ENCODE peak calls at places on chromosomes 1 and 21, in eight cellular contexts. D is activated naive CD4-positive, alpha-beta T cell; R is activated CD8-positive, alpha-beta memory T cell treated with anti-CD3 and anti-CD28 coated beads for 48 hours; V is activated CD4-positive, alpha-beta T cell treated with anti-CD3 and anti-CD28 coated beads, Interleukin-2, amount 50 U/mL, for 1 hour; P is ACHN; N is AG09309; C is kidney glomerular epithelial cell; K is endothelial cell. M is an unnamed sample.

GRCh38 chr1:174963547-174964125 is 36.1 kb upstream of the CACYBP start:
- DNase-seq in D (no peak), R (no peak), V (no peak), P (no peak), N (no peak), C (no peak), K (no peak), M (peak)

GRCh38 chr1:231761747-231762541 is 135.4 kb downstream of the DISC1 start:
- DNase-seq in D (no peak), R (no peak), V (no peak), P (no peak), N (no peak), C (no peak), K (no peak), M (no peak)

GRCh38 chr1:209008586-209008985 is 574.9 kb upstream of the CAMK1G start:
- DNase-seq in D (no peak), R (no peak), V (no peak), P (no peak), N (no peak), C (no peak), K (no peak), M (no peak)

GRCh38 chr1:59110287-59110686 is 186.6 kb upstream of the FGGY start:
- DNase-seq in D (no peak), R (no peak), V (no peak), P (no peak), N (no peak), C (no peak), K (no peak), M (no peak)

GRCh38 chr1:65084068-65084467 is 63.9 kb upstream of the AK4 start:
- DNase-seq in D (no peak), R (no peak), V (no peak), P (no peak), N (no peak), C (no peak), K (no peak), M (no peak)

GRCh38 chr1:94250341-94250740 is 13.0 kb upstream of the ARHGAP29 start:
- DNase-seq in D (no peak), R (no peak), V (no peak), P (no peak), N (no peak), C (no peak), K (no peak), M (no peak)

GRCh38 chr1:10085076-10085475 is 52.3 kb downstream of the UBE4B start:
- DNase-seq in D (no peak), R (no peak), V (no peak), P (no peak), N (no peak), C (no peak), K (no peak), M (peak)

GRCh38 chr1:204685236-204686006 is at the start of gene LRRN2:
- DNase-seq in D (no peak), R (no peak), V (no peak), P (no peak), N (no peak), C (no peak), K (peak), M (no peak)

GRCh38 chr1:3413975-3414710 is 40.3 kb upstream of the ARHGEF16 start:
- DNase-seq in D (no peak), R (no peak), V (no peak), P (no peak), N (no peak), C (no peak), K (no peak), M (no peak)

GRCh38 chr21:43611598-43612369 is 47.5 kb downstream of the HSF2BP start:
- DNase-seq in D (no peak), R (no peak), V (no peak), P (peak), N (no peak), C (peak), K (peak), M (peak)

GRCh38 chr21:36113647-36114428 is 21.0 kb upstream of the CBR3 start:
- DNase-seq in D (no peak), R (no peak), V (peak), P (no peak), N (no peak), C (no peak), K (no peak), M (no peak)

GRCh38 chr1:223802602-223803001 is 43.1 kb downstream of the TP53BP2 start:
- DNase-seq in D (no peak), R (no peak), V (no peak), P (no peak), N (no peak), C (no peak), K (no peak), M (no peak)

GRCh38 chr1:210374600-210374953 is 45.9 kb downstream of the HHAT start:
- DNase-seq in D (no peak), R (no peak), V (no peak), P (no peak), N (no peak), C (no peak), K (no peak), M (no peak)

GRCh38 chr1:95207223-95207935 is 26.6 kb upstream of the RWDD3 start:
- DNase-seq in D (no peak), R (no peak), V (no peak), P (no peak), N (no peak), C (no peak), K (no peak), M (no peak)

GRCh38 chr1:18535391-18536210 is 54.9 kb downstream of the KLHDC7A start:
- DNase-seq in D (no peak), R (no peak), V (no peak), P (no peak), N (no peak), C (no peak), K (no peak), M (peak)

GRCh38 chr1:159152031-159152430 is 19.4 kb upstream of the CADM3 start:
- DNase-seq in D (no peak), R (no peak), V (no peak), P (no peak), N (no peak), C (no peak), K (no peak), M (no peak)

GRCh38 chr1:11352058-11352715 is 79.2 kb downstream of the UBIAD1 start:
- DNase-seq in D (no peak), R (no peak), V (no peak), P (no peak), N (no peak), C (no peak), K (no peak), M (no peak)

GRCh38 chr1:22133247-22133927 is 9.5 kb downstream of the WNT4 start:
- DNase-seq in D (no peak), R (no peak), V (no peak), P (no peak), N (no peak), C (no peak), K (no peak), M (peak)

M was measured in NCI-H510A treated with DMSO at 0.1 percent for 48 hours.